ENCODE peak calls at places on chromosomes 3 and 15, in eight cellular contexts. I is IMR-90, S is GM06990, L is RWPE1, H is progenitor cell of endocrine pancreas, K is cardiac fibroblast, Z is esophagus squamous epithelium, Y is GM12865. F is an unnamed sample.

GRCh38 chr3:149812165-149812605 is 830 bp upstream of the RNF13 start:
- DNase-seq in L (no peak), K (no peak), S (no peak), Y (no peak), I (no peak), H (peak; percentile 9), Z (no peak), F (no peak)

GRCh38 chr3:14460342-14461005 is 58.1 kb downstream of the SLC6A6 start:
- DNase-seq in K (peak; percentile 95), Y (no peak), L (no peak), H (no peak), S (no peak), I (peak; percentile 93), Z (no peak), F (no peak)

GRCh38 chr3:62961874-62962556 is 86.8 kb upstream of the CADPS start:
- DNase-seq in K (no peak), L (no peak), S (no peak), Y (no peak), I (no peak), H (no peak), Z (no peak), F (no peak)

GRCh38 chr3:61594978-61595687 is 33.8 kb downstream of the PTPRG start:
- DNase-seq in H (no peak), Y (no peak), Z (no peak), S (no peak), K (peak; percentile 55), L (no peak), I (peak; percentile 35), F (no peak)

GRCh38 chr3:153209596-153209995 is 47.6 kb downstream of the RAP2B start:
- DNase-seq in Y (no peak), S (no peak), L (peak; percentile 48), Z (no peak), K (peak; percentile 81), I (peak; percentile 78), H (no peak), F (no peak)

GRCh38 chr15:80560601-80561025 is 134.5 kb upstream of the ABHD17C start:
- DNase-seq in I (no peak), Y (no peak), Z (no peak), K (no peak), L (no peak), H (no peak), S (no peak), F (no peak)

GRCh38 chr3:58497074-58497473 is 5.2 kb downstream of the KCTD6 start:
- DNase-seq in L (no peak), K (no peak), Y (no peak), S (no peak), Z (no peak), H (no peak), I (no peak), F (no peak)

GRCh38 chr3:12046406-12046805 is 42.2 kb downstream of the SYN2 start:
- DNase-seq in L (no peak), S (no peak), Y (no peak), I (no peak), Z (no peak), K (peak; percentile 8), H (no peak), F (no peak)

GRCh38 chr3:125916376-125916978 is 52.5 kb upstream of the ROPN1B start:
- DNase-seq in L (peak; percentile 82), I (peak; percentile 91), K (peak; percentile 96), Y (peak; percentile 97), S (peak; percentile 93), H (peak; percentile 91), Z (peak; percentile 99), F (peak; percentile 92)

GRCh38 chr15:68524753-68525584 is 53.8 kb upstream of the CORO2B start:
- DNase-seq in S (peak; percentile 43), L (no peak), I (peak; percentile 87), H (no peak), Y (no peak), K (peak; percentile 80), Z (no peak), F (no peak)

GRCh38 chr15:87944051-87944450 is 312.5 kb downstream of the NTRK3 start:
- DNase-seq in K (no peak), S (no peak), Y (no peak), H (no peak), Z (no peak), L (no peak), I (no peak), F (no peak)

DNA sequence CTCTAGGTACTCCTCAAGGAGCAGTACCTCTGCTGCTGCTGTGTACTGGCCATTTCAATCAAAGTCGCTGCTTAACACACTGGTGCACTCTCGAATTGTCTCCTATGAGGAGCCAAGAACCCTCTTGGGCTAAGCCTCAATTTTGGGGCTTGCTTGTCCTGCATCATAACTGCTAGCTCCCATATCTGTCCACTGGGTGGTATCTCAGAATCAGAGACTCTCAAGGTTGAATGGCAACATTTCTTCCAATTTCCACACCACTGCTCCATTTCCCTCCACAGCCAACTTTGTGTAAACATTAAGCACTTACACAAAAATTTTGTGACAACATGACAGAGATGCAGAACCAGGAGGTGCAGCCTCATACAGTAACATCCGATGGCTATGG is 82.4 kb downstream of the XXYLT1 start:
- DNase-seq in K (no peak), H (no peak), S (no peak), Y (no peak), L (no peak), I (peak; percentile 28), Z (no peak), F (no peak)
- TF ChIP-seq CTCF in K (peak; percentile 6), H (no peak), S (no peak), Y (no peak), L (no peak), I (peak; percentile 24), Z (peak; percentile 22), F (no peak)

GRCh38 chr3:136753112-136753939 is 1.1 kb upstream of the STAG1 start:
- DNase-seq in Z (no peak), K (no peak), I (no peak), Y (peak; percentile 43), L (no peak), S (no peak), H (no peak), F (no peak)
- TF ChIP-seq CTCF in Z (no peak), K (no peak), I (peak; percentile 37), Y (no peak), L (no peak), S (no peak), H (no peak), F (no peak)

DNA sequence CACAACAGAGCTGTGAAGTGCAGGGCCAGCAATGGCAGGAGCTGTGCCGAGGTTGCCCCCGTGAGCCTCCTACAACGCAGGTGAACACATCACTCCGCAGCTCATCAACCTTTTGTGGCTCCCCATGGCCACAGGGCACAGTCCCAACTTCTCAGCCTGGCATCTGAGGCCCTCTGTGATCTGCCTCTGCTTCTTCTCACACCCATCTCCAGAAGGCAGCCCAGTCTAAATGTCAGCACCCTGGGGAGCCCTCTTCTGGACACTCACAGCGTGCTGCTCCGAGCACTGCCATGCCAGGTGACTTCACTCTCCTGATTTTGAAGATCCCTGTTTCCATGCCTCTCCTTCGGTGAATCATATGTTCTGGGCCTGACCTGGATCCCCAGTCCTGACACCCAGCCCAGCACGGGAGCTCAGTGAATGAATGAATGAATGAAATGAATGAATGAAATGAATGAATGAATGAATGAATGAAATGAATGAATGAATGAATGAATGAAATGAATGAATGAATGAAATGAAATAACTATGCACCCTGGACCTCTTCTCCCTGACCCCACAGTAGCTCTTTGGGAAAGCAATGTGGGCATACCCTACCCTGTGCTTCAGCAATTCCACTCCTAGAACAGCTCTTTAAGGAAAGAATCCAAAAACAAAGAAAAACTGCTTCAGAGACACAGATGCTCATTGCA is 17.9 kb upstream of the SKIC8 start:
- DNase-seq in H (no peak), Y (no peak), I (no peak), K (peak; percentile 29), Z (no peak), L (peak; percentile 33), S (no peak), F (no peak)
- TF ChIP-seq CTCF in H (no peak), Y (no peak), I (no peak), K (peak; percentile 23), Z (peak; percentile 21), L (no peak), S (peak; percentile 42), F (no peak)

GRCh38 chr3:72930754-72931153 is 42.9 kb downstream of the GXYLT2 start:
- DNase-seq in Y (no peak), L (no peak), K (no peak), Z (no peak), H (no peak), I (no peak), S (no peak), F (no peak)
- TF ChIP-seq CTCF in Y (no peak), L (no peak), K (no peak), Z (no peak), H (no peak), I (no peak), S (no peak), F (no peak)

DNA sequence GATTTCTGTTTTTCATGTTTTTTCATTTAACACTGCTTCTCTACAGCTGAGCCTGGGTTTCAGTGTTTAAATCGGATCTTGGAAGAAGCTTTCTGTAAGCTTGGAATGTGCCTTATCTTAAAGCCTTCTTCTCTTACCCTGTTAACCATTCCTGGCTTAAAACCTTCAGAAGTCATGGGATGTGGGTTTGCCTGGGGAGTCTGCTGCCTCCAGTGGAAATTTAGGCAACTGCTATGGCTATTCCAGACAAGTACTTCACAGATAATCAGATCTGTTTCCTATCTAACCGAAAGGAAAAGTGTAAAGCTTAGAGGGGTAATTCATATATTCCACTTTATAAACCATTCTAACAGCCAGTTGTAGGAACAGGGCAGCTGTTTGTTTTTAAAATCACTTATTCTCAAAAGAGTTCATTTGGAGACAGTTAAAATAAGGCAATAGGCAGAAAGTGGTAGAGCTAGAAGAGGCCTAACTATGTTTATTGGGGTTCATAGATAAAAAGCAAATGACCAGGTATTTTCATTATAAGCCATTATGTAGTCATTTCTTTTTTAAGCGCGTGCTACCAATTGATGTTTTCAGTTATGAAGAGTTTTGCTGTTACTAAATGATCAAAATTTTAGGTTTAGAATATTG is 219.9 kb downstream of the TCF12 start:
- DNase-seq in H (peak; percentile 19), I (peak; percentile 82), Z (no peak), L (peak; percentile 64), Y (peak; percentile 50), S (no peak), K (peak; percentile 80), F (no peak)
- TF ChIP-seq CTCF in H (peak; percentile 85), I (peak; percentile 72), Z (peak; percentile 78), L (peak; percentile 90), Y (peak; percentile 56), S (peak; percentile 62), K (peak; percentile 90), F (no peak)

DNA sequence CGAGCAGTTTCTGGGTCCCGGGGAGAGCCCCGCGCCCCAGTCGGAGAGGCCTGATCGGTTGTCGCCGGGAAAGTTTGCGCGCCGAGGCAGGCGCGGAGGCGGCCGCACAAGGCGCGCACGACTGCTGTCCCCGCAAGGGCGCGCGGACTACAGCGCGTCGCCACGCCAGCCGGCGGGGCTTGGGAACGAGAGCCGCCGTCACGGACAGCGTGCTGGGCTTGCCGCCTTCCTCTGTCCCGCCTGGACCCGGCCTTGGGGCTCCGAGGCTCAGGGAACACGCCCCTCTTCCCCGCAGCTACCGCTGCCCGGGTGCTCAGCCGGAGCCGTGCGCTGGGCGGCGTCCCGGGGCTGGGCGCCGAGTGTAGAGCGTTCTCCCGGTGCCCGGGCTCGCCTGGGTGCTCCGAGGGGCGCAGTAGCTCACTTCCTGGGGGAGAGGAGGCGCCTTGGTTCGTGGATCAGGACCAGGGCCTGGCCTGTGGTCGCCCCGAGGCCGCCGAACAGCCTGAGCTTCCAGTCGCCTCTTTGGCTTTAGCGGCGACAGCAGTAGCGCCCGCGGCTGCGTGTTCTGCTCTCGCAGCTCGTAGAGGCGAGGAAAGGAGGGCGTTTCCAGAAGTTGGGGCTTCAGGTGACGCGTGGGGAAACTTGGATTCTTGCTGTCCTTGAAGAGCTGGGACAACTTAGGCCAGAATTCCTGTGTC is 226.6 kb upstream of the C2CD4B start:
- DNase-seq in H (peak; percentile 35), Z (no peak), S (peak; percentile 56), L (peak; percentile 38), I (peak; percentile 34), Y (peak; percentile 20), K (peak; percentile 60), F (peak; percentile 64)
- TF ChIP-seq CTCF in H (peak; percentile 35), Z (peak; percentile 32), S (peak; percentile 21), L (peak; percentile 64), I (peak; percentile 45), Y (no peak), K (no peak), F (no peak)

GRCh38 chr3:114155370-114155821 is 23.5 kb downstream of the DRD3 start:
- DNase-seq in H (no peak), Y (peak; percentile 55), L (no peak), I (peak; percentile 30), S (no peak), K (peak; percentile 53), Z (no peak), F (peak; percentile 27)
- TF ChIP-seq CTCF in H (peak; percentile 42), Y (peak; percentile 54), L (no peak), I (peak; percentile 72), S (peak; percentile 64), K (peak; percentile 62), Z (peak; percentile 48), F (peak; percentile 19)